ENCODE peak calls at places on chromosomes 11 and 22, in seven cellular contexts. B is uterus; L is colonic mucosa; U is CD8-positive, alpha-beta T cell; N is upper lobe of right lung; D is Caco-2; Q is astrocyte of the spinal cord. P is an unnamed sample.

GRCh38 chr11:68792400-68792955 is 41.2 kb upstream of the TESMIN start:
- DNase-seq in B (no peak), L (no peak), U (no peak), N (no peak), D (no peak), Q (no peak), P (no peak)

GRCh38 chr11:14022251-14022650 is 59.7 kb downstream of the SPON1 start:
- DNase-seq in B (no peak), L (no peak), U (no peak), N (no peak), D (no peak), Q (no peak), P (no peak)

GRCh38 chr11:86719781-86720463 is 47.5 kb upstream of the ME3 start:
- DNase-seq in B (no peak), L (no peak), U (no peak), N (no peak), D (no peak), Q (peak), P (peak)

GRCh38 chr11:35518766-35519165 is 6.7 kb downstream of the PAMR1 start:
- DNase-seq in B (no peak), L (no peak), U (no peak), N (no peak), D (no peak), Q (peak), P (no peak)

GRCh38 chr11:7527029-7527428 is 13.2 kb downstream of the PPFIBP2 start:
- DNase-seq in B (no peak), L (no peak), U (peak), N (no peak), D (no peak), Q (no peak), P (no peak)

GRCh38 chr11:121841487-121842167 is 274.4 kb downstream of the BLID start:
- DNase-seq in B (no peak), L (no peak), U (no peak), N (no peak), D (no peak), Q (peak), P (peak)

GRCh38 chr22:31899661-31900060 is 44.7 kb upstream of the YWHAH start:
- DNase-seq in B (no peak), L (no peak), U (no peak), N (no peak), D (no peak), Q (no peak), P (no peak)

GRCh38 chr22:22912722-22913253 is 25.2 kb downstream of the IGLL5 start:
- DNase-seq in B (no peak), L (no peak), U (no peak), N (no peak), D (no peak), Q (no peak), P (no peak)

GRCh38 chr11:22304337-22304961 is 33.7 kb upstream of the SLC17A6 start:
- DNase-seq in B (no peak), L (no peak), U (no peak), N (no peak), D (no peak), Q (peak), P (peak)

GRCh38 chr11:68412593-68413475 is 47.7 kb upstream of the PPP6R3 start:
- DNase-seq in B (peak), L (no peak), U (no peak), N (no peak), D (no peak), Q (peak), P (no peak)

GRCh38 chr11:75562048-75562835 is at the start of gene SERPINH1:
- DNase-seq in B (peak), L (peak), U (peak), N (peak), D (peak), Q (peak), P (peak)

GRCh38 chr11:73982595-73982989 is at the start of gene UCP2:
- DNase-seq in B (peak), L (no peak), U (peak), N (peak), D (peak), Q (no peak), P (peak)

GRCh38 chr11:88552377-88553029 is 215.0 kb upstream of the CTSC start:
- DNase-seq in B (no peak), L (peak), U (peak), N (peak), D (peak), Q (no peak), P (peak)

GRCh38 chr22:35446365-35446764 is 46.4 kb downstream of the MCM5 start:
- DNase-seq in B (peak), L (no peak), U (no peak), N (no peak), D (no peak), Q (peak), P (peak)

GRCh38 chr11:113188433-113188834 is 125.9 kb upstream of the TTC12 start:
- DNase-seq in B (no peak), L (no peak), U (no peak), N (no peak), D (no peak), Q (no peak), P (no peak)

GRCh38 chr11:69339041-69339733 is 45.2 kb downstream of the MYEOV start:
- DNase-seq in B (no peak), L (peak), U (peak), N (peak), D (no peak), Q (no peak), P (no peak)

GRCh38 chr22:50298266-50298637 is 9.2 kb downstream of the PLXNB2 start:
- DNase-seq in B (no peak), L (no peak), U (no peak), N (no peak), D (no peak), Q (no peak), P (no peak)

GRCh38 chr11:62540804-62541671 is 5.6 kb downstream of the AHNAK start:
- DNase-seq in B (peak), L (peak), U (peak), N (no peak), D (no peak), Q (no peak), P (peak)

GRCh38 chr11:59178401-59178800 is 6.5 kb downstream of the DTX4 start:
- DNase-seq in B (no peak), L (no peak), U (no peak), N (no peak), D (no peak), Q (no peak), P (no peak)

GRCh38 chr22:18005201-18005926 is 19.0 kb downstream of the MICAL3 start:
- DNase-seq in B (no peak), L (no peak), U (no peak), N (no peak), D (no peak), Q (no peak), P (peak)

GRCh38 chr22:20792966-20793332 is 19.0 kb downstream of the SERPIND1 start:
- DNase-seq in B (no peak), L (no peak), U (no peak), N (no peak), D (no peak), Q (no peak), P (no peak)

GRCh38 chr11:33461726-33462125 is 204.5 kb downstream of the HIPK3 start:
- DNase-seq in B (no peak), L (no peak), U (no peak), N (no peak), D (no peak), Q (no peak), P (no peak)

GRCh38 chr11:33455827-33456226 is 198.6 kb downstream of the HIPK3 start:
- DNase-seq in B (no peak), L (no peak), U (no peak), N (no peak), D (no peak), Q (no peak), P (no peak)

GRCh38 chr11:33461319-33461718 is 204.1 kb downstream of the HIPK3 start:
- DNase-seq in B (no peak), L (no peak), U (no peak), N (no peak), D (no peak), Q (no peak), P (no peak)

GRCh38 chr11:33454264-33454663 is 197.1 kb downstream of the HIPK3 start:
- DNase-seq in B (no peak), L (no peak), U (no peak), N (no peak), D (no peak), Q (no peak), P (no peak)

DNA sequence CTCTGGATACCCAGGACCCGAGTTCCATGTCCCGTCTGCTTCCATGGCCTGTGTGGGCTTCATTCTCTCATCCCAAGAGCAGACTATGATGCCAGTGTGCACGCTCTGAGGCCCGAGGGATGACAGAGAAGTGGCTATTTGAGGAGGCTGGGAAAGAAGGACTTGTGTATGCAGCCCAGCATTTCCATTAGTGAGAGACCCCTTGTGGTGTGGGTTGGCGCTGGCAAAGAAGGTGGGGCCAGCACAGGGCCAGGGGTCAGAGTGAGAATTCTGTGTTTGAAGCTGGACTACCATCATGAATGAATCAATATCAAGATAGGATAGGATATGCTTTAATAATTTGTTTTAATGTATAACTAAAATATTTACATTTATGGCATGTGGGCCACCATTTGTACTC is 200.8 kb downstream of the HIPK3 start:
- DNase-seq in B (no peak), L (no peak), U (no peak), N (no peak), D (no peak), Q (no peak), P (no peak)
- TF ChIP-seq CTCF in B (no peak), L (no peak), U (no peak), N (no peak), D (no peak), Q (no peak), P (no peak)

GRCh38 chr22:49052023-49052538 is 775.6 kb downstream of the BRD1 start:
- DNase-seq in B (no peak), L (peak), U (peak), N (peak), D (no peak), Q (no peak), P (peak)
- H3K4me3 ChIP-seq in B (peak), L (peak), U (peak), N (peak), D (no peak), Q (peak), P (peak)

GRCh38 chr11:131889760-131890620 is 519.6 kb downstream of the NTM start:
- DNase-seq in B (no peak), L (no peak), U (no peak), N (no peak), D (no peak), Q (peak), P (peak)
- TF ChIP-seq CTCF in B (no peak), L (no peak), U (no peak), N (no peak), D (no peak), Q (peak), P (peak)

GRCh38 chr11:57483570-57483934 is 23.2 kb downstream of the RTN4RL2 start:
- DNase-seq in B (no peak), L (no peak), U (no peak), N (no peak), D (no peak), Q (no peak), P (no peak)
- H3K4me3 ChIP-seq in B (no peak), L (no peak), U (peak), N (no peak), D (no peak), Q (no peak), P (no peak)

GRCh38 chr22:45867118-45867905 is 109.7 kb downstream of the WNT7B start:
- DNase-seq in B (no peak), L (peak), U (peak), N (peak), D (no peak), Q (no peak), P (peak)
- TF ChIP-seq CTCF in B (no peak), L (no peak), U (no peak), N (peak), D (no peak), Q (peak), P (no peak)

GRCh38 chr11:447923-448731 is 2.0 kb upstream of the PTDSS2 start:
- DNase-seq in B (peak), L (peak), U (peak), N (peak), D (peak), Q (peak), P (peak)
- H3K4me3 ChIP-seq in B (peak), L (peak), U (peak), N (peak), D (peak), Q (peak), P (peak)